ENCODE peak calls at places on chromosomes 7 and 10, in nine cellular contexts. One of them, this sample, is unnamed.

GRCh38 chr10:76779821-76780281 is 857.8 kb downstream of the KCNMA1 start:
- DNase-seq in adrenal gland: no peak
- DNase-seq in T-cell: no peak
- DNase-seq in aorta: no peak
- DNase-seq in small intestine: no peak
- DNase-seq in AG04449: no peak
- DNase-seq in Daoy: no peak
- DNase-seq in stimulated activated CD8-positive, alpha-beta memory T cell treated with anti-CD3 and anti-CD28 coated beads, Interleukin-4, amount 100 ng/mL, for 4 hours: no peak
- DNase-seq in progenitor cell of endocrine pancreas: no peak
- DNase-seq in this sample: no peak

GRCh38 chr10:57844387-57844998 is 423.2 kb downstream of the IPMK start:
- DNase-seq in adrenal gland: no peak
- DNase-seq in stimulated activated CD8-positive, alpha-beta memory T cell treated with anti-CD3 and anti-CD28 coated beads, Interleukin-4, amount 100 ng/mL, for 4 hours: no peak
- DNase-seq in T-cell: no peak
- DNase-seq in AG04449: no peak
- DNase-seq in aorta: no peak
- DNase-seq in small intestine: peak
- DNase-seq in Daoy: no peak
- DNase-seq in progenitor cell of endocrine pancreas: no peak
- DNase-seq in this sample: no peak

GRCh38 chr10:30705625-30706149 is 76.1 kb upstream of the LYZL2 start:
- DNase-seq in progenitor cell of endocrine pancreas: no peak
- DNase-seq in AG04449: no peak
- DNase-seq in small intestine: no peak
- DNase-seq in T-cell: no peak
- DNase-seq in adrenal gland: no peak
- DNase-seq in Daoy: no peak
- DNase-seq in aorta: no peak
- DNase-seq in stimulated activated CD8-positive, alpha-beta memory T cell treated with anti-CD3 and anti-CD28 coated beads, Interleukin-4, amount 100 ng/mL, for 4 hours: no peak
- DNase-seq in this sample: no peak

GRCh38 chr7:128166603-128167315 is 74.3 kb upstream of the LEP start:
- DNase-seq in AG04449: no peak
- DNase-seq in progenitor cell of endocrine pancreas: peak
- DNase-seq in stimulated activated CD8-positive, alpha-beta memory T cell treated with anti-CD3 and anti-CD28 coated beads, Interleukin-4, amount 100 ng/mL, for 4 hours: no peak
- DNase-seq in small intestine: no peak
- DNase-seq in aorta: no peak
- DNase-seq in adrenal gland: no peak
- DNase-seq in T-cell: no peak
- DNase-seq in Daoy: peak
- DNase-seq in this sample: no peak

GRCh38 chr7:113015038-113015645 is 71.5 kb downstream of the GPR85 start:
- DNase-seq in progenitor cell of endocrine pancreas: no peak
- DNase-seq in stimulated activated CD8-positive, alpha-beta memory T cell treated with anti-CD3 and anti-CD28 coated beads, Interleukin-4, amount 100 ng/mL, for 4 hours: no peak
- DNase-seq in aorta: no peak
- DNase-seq in AG04449: no peak
- DNase-seq in adrenal gland: no peak
- DNase-seq in Daoy: no peak
- DNase-seq in T-cell: no peak
- DNase-seq in small intestine: peak
- DNase-seq in this sample: no peak

GRCh38 chr10:71368639-71369038 is 28.1 kb upstream of the CDH23 start:
- DNase-seq in adrenal gland: no peak
- DNase-seq in T-cell: no peak
- DNase-seq in progenitor cell of endocrine pancreas: no peak
- DNase-seq in AG04449: no peak
- DNase-seq in aorta: no peak
- DNase-seq in small intestine: no peak
- DNase-seq in Daoy: no peak
- DNase-seq in stimulated activated CD8-positive, alpha-beta memory T cell treated with anti-CD3 and anti-CD28 coated beads, Interleukin-4, amount 100 ng/mL, for 4 hours: no peak
- DNase-seq in this sample: no peak

GRCh38 chr10:124174673-124175645 is 81.6 kb upstream of the CHST15 start:
- DNase-seq in Daoy: no peak
- DNase-seq in aorta: no peak
- DNase-seq in AG04449: no peak
- DNase-seq in progenitor cell of endocrine pancreas: no peak
- DNase-seq in adrenal gland: no peak
- DNase-seq in stimulated activated CD8-positive, alpha-beta memory T cell treated with anti-CD3 and anti-CD28 coated beads, Interleukin-4, amount 100 ng/mL, for 4 hours: no peak
- DNase-seq in small intestine: no peak
- DNase-seq in T-cell: no peak
- DNase-seq in this sample: no peak

GRCh38 chr7:55502209-55502608 is 70.1 kb downstream of the VOPP1 start:
- DNase-seq in progenitor cell of endocrine pancreas: no peak
- DNase-seq in aorta: no peak
- DNase-seq in AG04449: no peak
- DNase-seq in T-cell: no peak
- DNase-seq in small intestine: no peak
- DNase-seq in stimulated activated CD8-positive, alpha-beta memory T cell treated with anti-CD3 and anti-CD28 coated beads, Interleukin-4, amount 100 ng/mL, for 4 hours: no peak
- DNase-seq in Daoy: no peak
- DNase-seq in adrenal gland: no peak
- DNase-seq in this sample: no peak

GRCh38 chr10:77592510-77592909 is 45.1 kb downstream of the KCNMA1 start:
- DNase-seq in aorta: no peak
- DNase-seq in small intestine: no peak
- DNase-seq in progenitor cell of endocrine pancreas: no peak
- DNase-seq in adrenal gland: no peak
- DNase-seq in AG04449: no peak
- DNase-seq in T-cell: no peak
- DNase-seq in stimulated activated CD8-positive, alpha-beta memory T cell treated with anti-CD3 and anti-CD28 coated beads, Interleukin-4, amount 100 ng/mL, for 4 hours: no peak
- DNase-seq in Daoy: no peak
- DNase-seq in this sample: no peak